ENCODE peak calls at places on chromosomes 1 and 21, in four cellular contexts. G is H9, T is H1, K is IMR-90. C is an unnamed sample. For H3K79me1, the result is how much of the 10 kb centered on the place peaks cover.

GRCh38 chr21:39141502-39141901 is 41.7 kb downstream of the PSMG1 start:
- DNase-seq in G (no peak), T (no peak), K (peak), C (no peak)

GRCh38 chr1:93779540-93780121 is 98.0 kb upstream of the BCAR3 start:
- DNase-seq in G (peak), T (no peak), K (peak), C (peak)

GRCh38 chr1:44775930-44776748 is 799 bp downstream of the RPS8 start:
- DNase-seq in G (no peak), T (no peak), K (no peak), C (peak)

GRCh38 chr1:63261736-63262142 is 60.6 kb upstream of the FOXD3 start:
- DNase-seq in G (no peak), T (no peak), K (no peak), C (no peak)

GRCh38 chr1:149903836-149904491 is 4.6 kb downstream of the BOLA1 start:
- DNase-seq in G (peak), T (no peak), K (no peak), C (peak)

GRCh38 chr1:177122869-177123268 is 41.6 kb downstream of the ASTN1 start:
- DNase-seq in G (no peak), T (no peak), K (no peak), C (no peak)

GRCh38 chr21:40846566-40847411 is at the start of gene DSCAM:
- DNase-seq in G (peak), T (peak), K (no peak), C (peak)

GRCh38 chr1:27886744-27887143 is 14.4 kb downstream of the THEMIS2 start:
- DNase-seq in G (no peak), T (no peak), K (no peak), C (no peak)

GRCh38 chr1:246149543-246149942 is 357.5 kb downstream of the SMYD3 start:
- DNase-seq in G (no peak), T (no peak), K (no peak), C (no peak)

GRCh38 chr1:107739183-107739582 is 225.8 kb downstream of the VAV3 start:
- DNase-seq in G (no peak), T (no peak), K (no peak), C (no peak)

GRCh38 chr1:204941415-204942338 is 71.0 kb downstream of the NFASC start:
- DNase-seq in G (peak), T (peak), K (peak), C (peak)

GRCh38 chr1:165637427-165637826 is 6.4 kb downstream of the MGST3 start:
- DNase-seq in G (no peak), T (no peak), K (peak), C (peak)

GRCh38 chr21:45114475-45114874 is 40.1 kb downstream of the ADARB1 start:
- DNase-seq in G (no peak), T (no peak), K (no peak), C (no peak)

GRCh38 chr1:39266269-39266668 is 61.8 kb downstream of the MACF1 start:
- DNase-seq in G (no peak), T (no peak), K (no peak), C (peak)

GRCh38 chr1:212915245-212916091 is 34.9 kb upstream of the VASH2 start:
- DNase-seq in G (peak), T (peak), K (peak), C (peak)

GRCh38 chr21:28975401-28975800 is 17.3 kb downstream of the LTN1 start:
- DNase-seq in G (no peak), T (no peak), K (peak), C (no peak)

GRCh38 chr1:55048453-55049270 is 9.3 kb downstream of the PCSK9 start:
- DNase-seq in G (no peak), T (no peak), K (no peak), C (no peak)

GRCh38 chr1:95006681-95007080 is 66.1 kb downstream of the ALG14 start:
- DNase-seq in G (no peak), T (no peak), K (peak), C (no peak)

GRCh38 chr21:45091540-45092322 is 17.4 kb downstream of the ADARB1 start:
- DNase-seq in G (no peak), T (no peak), K (peak), C (no peak)

GRCh38 chr1:204420039-204421004 is 8.7 kb upstream of the PPP1R15B start:
- DNase-seq in G (no peak), T (no peak), K (peak), C (peak)

GRCh38 chr1:65148548-65149390 is 766 bp downstream of the AK4 start:
- DNase-seq in G (peak), T (peak), K (peak), C (peak)

GRCh38 chr1:44220755-44221154 is 7.5 kb downstream of the DMAP1 start:
- DNase-seq in G (no peak), T (no peak), K (no peak), C (no peak)

GRCh38 chr21:29938968-29939858 is 583 bp downstream of the GRIK1 start:
- DNase-seq in G (peak), T (peak), K (no peak), C (peak)

DNA sequence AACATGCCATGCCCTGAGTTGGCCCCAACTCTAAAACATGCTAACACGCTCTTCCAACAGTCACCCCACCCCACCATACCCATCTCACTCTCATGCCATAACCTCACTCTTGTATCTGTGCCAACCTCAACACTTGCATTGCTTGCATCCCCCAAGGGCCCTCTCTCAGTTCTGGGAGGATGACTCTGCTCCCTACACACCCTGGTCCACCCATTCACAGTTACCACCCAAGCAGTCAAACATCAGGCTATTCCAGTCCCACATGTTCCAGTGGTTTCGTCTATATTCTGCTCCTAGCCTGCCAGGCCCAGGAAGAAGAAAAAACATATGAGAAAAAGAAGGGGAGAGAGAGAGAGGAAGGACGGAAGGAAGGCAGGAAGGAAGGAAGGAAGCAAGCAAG is 31.0 kb downstream of the GBP6 start:
- DNase-seq in G (no peak), T (no peak), K (no peak), C (no peak)
- H4K5ac ChIP-seq in G (no peak), T (no peak), K (no peak), C (no peak)

GRCh38 chr21:46211786-46212720 is 16.5 kb downstream of the LSS start:
- DNase-seq in G (no peak), T (no peak), K (no peak), C (no peak)
- H3K79me1 ChIP-seq in G (under half), T (under half), K (under half), C (under half)

DNA sequence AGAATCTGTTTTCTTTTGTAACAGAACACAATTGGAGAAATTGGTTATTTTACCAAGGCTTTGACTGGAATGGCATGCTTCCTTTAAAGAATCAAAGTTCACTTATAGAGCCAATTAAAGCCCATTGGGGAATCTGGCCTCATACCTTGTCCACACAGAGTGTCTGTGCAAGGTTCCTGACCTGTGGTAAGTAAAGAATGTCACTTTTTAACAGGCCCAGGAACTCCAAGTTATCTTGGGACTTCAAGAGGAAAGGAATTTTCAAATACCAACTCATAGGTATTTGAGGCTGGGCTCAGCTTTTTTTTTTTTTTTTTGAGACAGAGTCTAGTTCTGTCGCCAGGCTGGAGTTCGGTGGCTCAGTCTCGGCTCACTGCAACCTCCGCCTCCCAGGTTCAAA is 2.3 kb upstream of the CATSPERE start:
- DNase-seq in G (no peak), T (no peak), K (no peak), C (no peak)
- H3K56ac ChIP-seq in G (no peak), T (no peak), K (no peak), C (no peak)

GRCh38 chr21:33825419-33825818 is 90.2 kb downstream of the ATP5PO start:
- DNase-seq in G (no peak), T (no peak), K (no peak), C (no peak)
- H4K5ac ChIP-seq in G (no peak), T (no peak), K (peak), C (no peak)

GRCh38 chr1:67892451-67893125 is 59.3 kb upstream of the GNG12 start:
- DNase-seq in G (no peak), T (no peak), K (peak), C (peak)

GRCh38 chr1:67889940-67890567 is 56.8 kb upstream of the GNG12 start:
- DNase-seq in G (no peak), T (no peak), K (peak), C (peak)

GRCh38 chr1:67888707-67889106 is 55.4 kb upstream of the GNG12 start:
- DNase-seq in G (peak), T (no peak), K (peak), C (peak)

GRCh38 chr1:67889466-67889865 is 56.2 kb upstream of the GNG12 start:
- DNase-seq in G (no peak), T (no peak), K (no peak), C (no peak)

GRCh38 chr1:67890862-67891261 is 57.6 kb upstream of the GNG12 start:
- DNase-seq in G (no peak), T (no peak), K (no peak), C (no peak)
- H3K79me1 ChIP-seq in G (under half), T (under half), K (under half), C (under half)

GRCh38 chr1:207202480-207202879 is 98.4 kb downstream of the C4BPA start:
- DNase-seq in G (no peak), T (no peak), K (no peak), C (no peak)
- H3K56ac ChIP-seq in G (no peak), T (no peak), K (no peak), C (no peak)

DNA sequence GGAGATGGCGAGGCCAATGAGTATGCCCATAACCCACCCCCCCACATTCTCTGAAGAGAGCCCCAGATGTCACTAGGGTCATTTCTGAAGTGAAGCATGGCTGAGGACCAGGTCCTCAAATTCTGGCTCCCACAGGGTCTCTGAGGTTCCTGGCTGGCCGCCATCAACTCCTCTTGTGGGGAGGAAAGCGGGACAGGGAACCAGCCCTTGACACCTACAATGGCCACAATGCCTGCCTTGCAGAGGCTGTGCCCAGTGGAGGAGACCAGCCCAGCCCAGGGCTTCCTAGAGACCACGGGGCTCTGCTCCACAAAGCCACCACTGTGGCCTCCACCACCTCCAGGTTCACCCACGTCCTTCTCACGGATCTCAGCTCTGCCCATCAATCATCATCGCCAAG is 120.1 kb upstream of the ARHGEF16 start:
- DNase-seq in G (no peak), T (no peak), K (no peak), C (no peak)
- H4K5ac ChIP-seq in G (no peak), T (no peak), K (no peak), C (no peak)

DNA sequence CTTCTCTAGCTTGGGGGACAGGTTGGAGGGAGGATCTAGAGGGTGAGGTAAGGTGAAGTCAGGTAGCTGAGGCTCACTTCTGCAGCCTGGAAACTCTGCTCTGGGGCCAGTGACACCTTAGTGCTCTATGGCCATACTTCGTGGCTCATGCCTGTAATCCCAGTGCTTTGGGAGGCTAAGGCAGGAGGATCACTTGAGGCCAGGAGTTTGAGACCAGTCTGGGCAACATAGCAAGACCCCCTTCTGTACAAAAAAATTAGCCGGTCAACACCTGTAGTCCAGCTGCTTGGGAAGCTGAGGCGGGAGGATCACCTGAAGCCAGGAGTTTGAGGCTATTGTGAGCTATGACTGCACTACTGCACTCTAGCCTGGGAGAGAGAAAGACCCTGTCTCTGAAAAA is 5.8 kb downstream of the LMNA start:
- DNase-seq in G (no peak), T (no peak), K (no peak), C (no peak)
- H3K79me1 ChIP-seq in G (under half), T (under half), K (under half), C (under half)

GRCh38 chr1:4107291-4107690 is 207.2 kb upstream of the C1orf174 start:
- DNase-seq in G (no peak), T (no peak), K (no peak), C (no peak)
- H3K56ac ChIP-seq in G (no peak), T (no peak), K (no peak), C (no peak)